ENCODE peak calls at places on chromosomes 7 and 10, in nine cellular contexts. G, Q, R, O, J, C, A, V and H are unnamed samples.

GRCh38 chr10:35195361-35196306 is 69.0 kb downstream of the CREM start:
- DNase-seq in G (peak; percentile 65), Q (peak; percentile 83), R (peak; percentile 97), O (peak; percentile 30), J (no peak), C (peak; percentile 53), A (peak; percentile 82), V (peak; percentile 92), H (peak; percentile 92)

GRCh38 chr7:44533301-44534055 is 7.7 kb downstream of the NPC1L1 start:
- DNase-seq in G (peak; percentile 20), Q (no peak), R (peak; percentile 37), O (no peak), J (no peak), C (no peak), A (no peak), V (no peak), H (no peak)

GRCh38 chr7:105776068-105776790 is 100.2 kb downstream of the ATXN7L1 start:
- DNase-seq in G (peak; percentile 35), Q (peak; percentile 95), R (peak; percentile 100), O (peak; percentile 24), J (no peak), C (no peak), A (peak; percentile 99), V (peak; percentile 85), H (peak; percentile 91)

GRCh38 chr10:24463683-24464426 is 254.9 kb downstream of the KIAA1217 start:
- DNase-seq in G (peak; percentile 33), Q (peak; percentile 77), R (peak; percentile 89), O (no peak), J (no peak), C (no peak), A (no peak), V (no peak), H (peak; percentile 94)

GRCh38 chr10:47164126-47164799 is 135.7 kb upstream of the GDF10 start:
- DNase-seq in G (no peak), Q (peak; percentile 88), R (peak; percentile 75), O (no peak), J (no peak), C (no peak), A (no peak), V (no peak), H (no peak)

GRCh38 chr7:2276107-2276506 is 34.1 kb downstream of the NUDT1 start:
- DNase-seq in G (no peak), Q (no peak), R (no peak), O (no peak), J (no peak), C (no peak), A (no peak), V (no peak), H (no peak)

GRCh38 chr7:155398944-155399343 is 59.0 kb upstream of the EN2 start:
- DNase-seq in G (no peak), Q (no peak), R (no peak), O (no peak), J (no peak), C (no peak), A (no peak), V (no peak), H (no peak)

GRCh38 chr10:87931836-87932230 is 68.4 kb downstream of the PTEN start:
- DNase-seq in G (no peak), Q (no peak), R (peak; percentile 67), O (no peak), J (no peak), C (no peak), A (no peak), V (no peak), H (no peak)

GRCh38 chr10:43453266-43453831 is 16.4 kb downstream of the ZNF487 start:
- DNase-seq in G (no peak), Q (no peak), R (peak; percentile 43), O (no peak), J (no peak), C (no peak), A (no peak), V (no peak), H (no peak)

GRCh38 chr10:103395754-103396066 is 565 bp downstream of the ATP5MK start:
- DNase-seq in G (no peak), Q (peak; percentile 18), R (peak; percentile 67), O (no peak), J (no peak), C (no peak), A (no peak), V (no peak), H (no peak)

GRCh38 chr7:2501947-2502646 is 17.5 kb upstream of the LFNG start:
- DNase-seq in G (no peak), Q (no peak), R (no peak), O (no peak), J (no peak), C (no peak), A (no peak), V (no peak), H (no peak)

GRCh38 chr7:29248713-29249382 is 54.3 kb downstream of the CHN2 start:
- DNase-seq in G (no peak), Q (no peak), R (no peak), O (no peak), J (peak; percentile 77), C (no peak), A (no peak), V (no peak), H (no peak)

GRCh38 chr10:124318076-124318475 is 100.6 kb downstream of the OAT start:
- DNase-seq in G (peak; percentile 14), Q (no peak), R (no peak), O (no peak), J (no peak), C (no peak), A (no peak), V (peak; percentile 30), H (no peak)

GRCh38 chr10:94496010-94496409 is 49.6 kb upstream of the HELLS start:
- DNase-seq in G (no peak), Q (no peak), R (peak; percentile 6), O (no peak), J (no peak), C (no peak), A (no peak), V (no peak), H (no peak)

GRCh38 chr7:100900978-100901377 is 5.3 kb upstream of the ACHE start:
- DNase-seq in G (no peak), Q (no peak), R (no peak), O (no peak), J (no peak), C (no peak), A (no peak), V (no peak), H (no peak)

GRCh38 chr10:116104210-116104932 is 168.6 kb downstream of the GFRA1 start:
- DNase-seq in G (no peak), Q (no peak), R (no peak), O (no peak), J (no peak), C (no peak), A (no peak), V (no peak), H (no peak)
- H3K27me3 ChIP-seq in G (no peaks in the 10 kb centered on the region), Q (no peaks in the 10 kb centered on the region), R (no peaks in the 10 kb centered on the region), O (peaks cover 4% of the 10 kb centered on the region), J (no peaks in the 10 kb centered on the region), C (no peaks in the 10 kb centered on the region), A (no peaks in the 10 kb centered on the region), V (no peaks in the 10 kb centered on the region), H (no peaks in the 10 kb centered on the region)

GRCh38 chr10:97188234-97188847 is 2.6 kb upstream of the SLIT1 start:
- DNase-seq in G (no peak), Q (no peak), R (no peak), O (no peak), J (peak; percentile 34), C (no peak), A (no peak), V (no peak), H (no peak)
- H3K27me3 ChIP-seq in G (peaks cover 88% of the 10 kb centered on the region), Q (peaks cover 71% of the 10 kb centered on the region), R (peaks cover 23% of the 10 kb centered on the region), O (peaks cover 41% of the 10 kb centered on the region), J (no peaks in the 10 kb centered on the region), C (peaks cover 4% of the 10 kb centered on the region), A (peaks cover 21% of the 10 kb centered on the region), V (peaks cover 30% of the 10 kb centered on the region), H (peaks cover 71% of the 10 kb centered on the region)

GRCh38 chr10:69878951-69879350 is 77.2 kb downstream of the COL13A1 start:
- DNase-seq in G (no peak), Q (no peak), R (no peak), O (no peak), J (no peak), C (no peak), A (no peak), V (no peak), H (no peak)

GRCh38 chr10:69883256-69883655 is 81.5 kb downstream of the COL13A1 start:
- DNase-seq in G (peak; percentile 37), Q (no peak), R (no peak), O (no peak), J (no peak), C (no peak), A (no peak), V (no peak), H (no peak)

GRCh38 chr10:69879628-69880257 is 78.0 kb downstream of the COL13A1 start:
- DNase-seq in G (no peak), Q (no peak), R (no peak), O (no peak), J (no peak), C (no peak), A (no peak), V (no peak), H (no peak)

GRCh38 chr10:69880301-69881081 is 78.8 kb downstream of the COL13A1 start:
- DNase-seq in G (no peak), Q (no peak), R (no peak), O (no peak), J (no peak), C (no peak), A (no peak), V (no peak), H (no peak)

DNA sequence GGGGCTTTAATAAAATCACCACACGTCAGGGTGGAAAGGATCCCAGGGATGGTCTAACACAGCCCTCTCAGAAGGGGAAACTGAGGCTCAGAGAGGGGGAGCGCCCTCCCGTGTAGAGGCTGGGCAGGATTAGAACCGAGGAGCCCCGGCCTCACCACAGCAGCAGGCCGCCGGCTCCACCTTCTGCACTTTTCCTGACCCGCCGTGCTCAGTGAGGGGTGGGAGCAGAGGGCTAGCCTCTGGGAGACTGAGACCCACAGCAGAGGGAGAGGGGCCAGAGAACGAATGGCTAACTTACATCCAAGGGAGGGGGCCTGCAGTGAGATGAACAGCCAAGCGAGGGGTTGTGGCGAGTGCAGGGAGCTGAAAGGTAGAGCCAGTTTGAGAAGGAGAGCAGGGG is 79.5 kb downstream of the COL13A1 start:
- DNase-seq in G (no peak), Q (no peak), R (no peak), O (no peak), J (no peak), C (no peak), A (no peak), V (no peak), H (no peak)
- H3K27me3 ChIP-seq in G (peaks cover 20% of the 10 kb centered on the region), Q (no peaks in the 10 kb centered on the region), R (no peaks in the 10 kb centered on the region), O (peaks cover 4% of the 10 kb centered on the region), J (no peaks in the 10 kb centered on the region), C (no peaks in the 10 kb centered on the region), A (no peaks in the 10 kb centered on the region), V (no peaks in the 10 kb centered on the region), H (peaks cover 28% of the 10 kb centered on the region)

DNA sequence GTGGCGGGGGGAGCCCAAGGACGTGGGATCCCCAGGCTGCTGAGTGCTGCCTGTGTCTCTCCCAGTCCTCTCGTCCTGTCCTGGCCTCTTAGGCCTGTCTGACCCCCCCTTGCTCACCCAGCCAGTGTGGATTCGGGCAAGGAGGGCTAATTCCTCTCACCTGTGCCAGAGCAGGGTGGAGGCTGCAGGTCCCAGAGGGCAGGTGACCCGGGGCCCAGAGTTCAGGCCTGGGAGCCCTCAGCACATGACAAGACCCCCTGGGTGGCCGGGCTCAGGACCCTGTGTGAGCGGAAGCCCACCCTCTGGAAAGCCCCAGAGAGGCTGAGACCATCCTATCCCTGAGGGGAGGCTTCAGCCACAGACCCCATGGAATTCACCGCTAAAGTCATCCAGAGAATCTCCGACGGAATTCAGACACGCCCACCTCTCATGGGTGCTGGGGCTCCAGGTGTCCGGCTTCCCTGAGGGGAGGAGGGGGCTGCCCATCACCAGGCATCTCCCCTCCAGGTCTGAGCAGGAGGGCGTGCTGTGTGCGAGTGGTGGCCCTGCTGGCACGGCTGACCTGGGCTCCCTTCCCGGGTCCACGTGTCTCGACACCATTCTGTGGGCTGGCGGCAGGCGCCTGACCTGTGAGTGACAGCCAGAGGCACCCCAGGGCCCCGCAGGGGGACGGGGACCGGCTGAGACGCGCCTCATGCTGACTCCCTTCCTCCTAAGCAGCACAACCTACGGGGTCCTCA is 5.0 kb downstream of the KNDC1 start:
- DNase-seq in G (no peak), Q (no peak), R (no peak), O (no peak), J (no peak), C (no peak), A (no peak), V (peak; percentile 52), H (no peak)
- H3K27me3 ChIP-seq in G (peaks cover 82% of the 10 kb centered on the region), Q (peaks cover 12% of the 10 kb centered on the region), R (peaks cover 4% of the 10 kb centered on the region), O (peaks cover 61% of the 10 kb centered on the region), J (no peaks in the 10 kb centered on the region), C (no peaks in the 10 kb centered on the region), A (no peaks in the 10 kb centered on the region), V (peaks cover 50% of the 10 kb centered on the region), H (peaks cover 45% of the 10 kb centered on the region)